ENCODE peak calls at places on chromosomes 12 and 14, in ten cellular contexts. V, U, M, E, Y, O, F, S, I and N are unnamed samples.

GRCh38 chr14:48398675-48399282 is 723.4 kb upstream of the MDGA2 start:
- DNase-seq in E (peak), F (peak), U (no peak), I (peak), V (peak), O (no peak), S (peak), Y (peak), M (peak), N (no peak)

GRCh38 chr12:92041742-92042141 is 103.9 kb downstream of the BTG1 start:
- DNase-seq in U (no peak), Y (peak), V (no peak), M (no peak), I (no peak), O (peak), E (no peak), S (no peak), F (no peak), N (no peak)

GRCh38 chr12:87796961-87797516 is 232.2 kb downstream of the C12orf50 start:
- DNase-seq in V (no peak), F (no peak), U (no peak), S (no peak), O (peak), M (no peak), I (no peak), Y (no peak), E (peak), N (no peak)

GRCh38 chr14:93974833-93975232 is 1.5 kb downstream of the ASB2 start:
- DNase-seq in S (no peak), F (no peak), M (no peak), Y (no peak), I (no peak), U (no peak), E (no peak), V (no peak), O (no peak), N (no peak)

GRCh38 chr12:12560587-12561304 is 1.9 kb downstream of the DUSP16 start:
- DNase-seq in O (peak), E (peak), V (peak), U (peak), Y (peak), M (peak), F (peak), S (no peak), I (no peak), N (no peak)

GRCh38 chr12:43501705-43502104 is 50.3 kb downstream of the ADAMTS20 start:
- DNase-seq in S (no peak), Y (no peak), I (peak), F (peak), V (no peak), E (peak), O (peak), M (no peak), U (no peak), N (no peak)

GRCh38 chr12:50103767-50104321 is at the start of gene GPD1:
- DNase-seq in I (peak), Y (peak), M (no peak), F (no peak), O (peak), V (peak), S (peak), E (peak), U (peak), N (no peak)

GRCh38 chr12:91980345-91980744 is 165.3 kb downstream of the BTG1 start:
- DNase-seq in M (no peak), F (no peak), Y (no peak), E (no peak), S (no peak), I (no peak), V (no peak), U (no peak), O (no peak), N (no peak)

GRCh38 chr12:131620946-131621681 is 89.8 kb upstream of the SFSWAP start:
- DNase-seq in Y (no peak), E (no peak), S (no peak), M (no peak), U (no peak), V (peak), O (no peak), F (no peak), I (no peak), N (no peak)

GRCh38 chr12:106303202-106303820 is 778 bp downstream of the TCP11L2 start:
- DNase-seq in M (no peak), S (no peak), Y (peak), V (peak), F (peak), E (peak), U (peak), I (peak), O (peak), N (no peak)